ENCODE peak calls at places on chromosome 18, in five cellular contexts. F, I, Q, Z and M are unnamed samples.

GRCh38 chr18:79588636-79589481 is 90.7 kb upstream of the CTDP1 start:
- DNase-seq in F (peak; percentile 97), I (peak; percentile 64), Q (peak; percentile 84), Z (no peak), M (no peak)

GRCh38 chr18:20971886-20972267 is 139.7 kb downstream of the ROCK1 start:
- DNase-seq in F (peak; percentile 25), I (no peak), Q (no peak), Z (peak; percentile 31), M (no peak)

GRCh38 chr18:70289351-70290330 is 796 bp downstream of the SOCS6 start:
- DNase-seq in F (peak; percentile 42), I (peak; percentile 67), Q (peak; percentile 40), Z (peak; percentile 58), M (peak; percentile 20)

GRCh38 chr18:59517446-59518171 is 158.5 kb upstream of the LMAN1 start:
- DNase-seq in F (no peak), I (peak; percentile 50), Q (no peak), Z (peak; percentile 61), M (no peak)

GRCh38 chr18:53004798-53005197 is 664.8 kb downstream of the DCC start:
- DNase-seq in F (no peak), I (no peak), Q (no peak), Z (no peak), M (no peak)

GRCh38 chr18:26495267-26495666 is 53.1 kb downstream of the KCTD1 start:
- DNase-seq in F (peak; percentile 57), I (no peak), Q (no peak), Z (no peak), M (no peak)

GRCh38 chr18:55319517-55319905 is 268.5 kb downstream of the TCF4 start:
- DNase-seq in F (peak; percentile 83), I (no peak), Q (no peak), Z (no peak), M (no peak)

GRCh38 chr18:57576316-57576715 is 10.2 kb downstream of the FECH start:
- DNase-seq in F (no peak), I (no peak), Q (no peak), Z (no peak), M (no peak)

GRCh38 chr18:46859855-46860254 is 57.5 kb downstream of the PIAS2 start:
- DNase-seq in F (peak; percentile 15), I (no peak), Q (no peak), Z (no peak), M (no peak)

GRCh38 chr18:10661333-10661732 is 135.5 kb downstream of the NAPG start:
- DNase-seq in F (peak; percentile 8), I (no peak), Q (no peak), Z (no peak), M (no peak)

GRCh38 chr18:46488472-46489213 is 168.4 kb downstream of the LOXHD1 start:
- DNase-seq in F (no peak), I (no peak), Q (no peak), Z (no peak), M (no peak)

GRCh38 chr18:35511833-35512232 is 14.1 kb upstream of the INO80C start:
- DNase-seq in F (no peak), I (no peak), Q (no peak), Z (no peak), M (no peak)

GRCh38 chr18:13112982-13113381 is 105.6 kb upstream of the LDLRAD4 start:
- DNase-seq in F (peak; percentile 54), I (no peak), Q (peak; percentile 77), Z (peak; percentile 75), M (no peak)

GRCh38 chr18:80109676-80110078 is 615 bp downstream of the ADNP2 start:
- DNase-seq in F (peak; percentile 27), I (peak; percentile 63), Q (peak; percentile 37), Z (peak; percentile 57), M (peak; percentile 43)

GRCh38 chr18:36887864-36888263 is 58.9 kb downstream of the KIAA1328 start:
- DNase-seq in F (no peak), I (no peak), Q (no peak), Z (no peak), M (no peak)

GRCh38 chr18:22453337-22453736 is 35.6 kb upstream of the CTAGE1 start:
- DNase-seq in F (no peak), I (no peak), Q (no peak), Z (no peak), M (no peak)

GRCh38 chr18:50203801-50204604 is 9.1 kb upstream of the MYO5B start:
- DNase-seq in F (peak; percentile 11), I (peak; percentile 70), Q (peak; percentile 14), Z (peak; percentile 64), M (no peak)

GRCh38 chr18:47772374-47773248 is 157.8 kb downstream of the SMAD2 start:
- DNase-seq in F (peak; percentile 60), I (peak; percentile 69), Q (peak; percentile 56), Z (peak; percentile 84), M (peak; percentile 42)

GRCh38 chr18:21004721-21005120 is 106.9 kb downstream of the ROCK1 start:
- DNase-seq in F (peak; percentile 96), I (no peak), Q (no peak), Z (no peak), M (no peak)

DNA sequence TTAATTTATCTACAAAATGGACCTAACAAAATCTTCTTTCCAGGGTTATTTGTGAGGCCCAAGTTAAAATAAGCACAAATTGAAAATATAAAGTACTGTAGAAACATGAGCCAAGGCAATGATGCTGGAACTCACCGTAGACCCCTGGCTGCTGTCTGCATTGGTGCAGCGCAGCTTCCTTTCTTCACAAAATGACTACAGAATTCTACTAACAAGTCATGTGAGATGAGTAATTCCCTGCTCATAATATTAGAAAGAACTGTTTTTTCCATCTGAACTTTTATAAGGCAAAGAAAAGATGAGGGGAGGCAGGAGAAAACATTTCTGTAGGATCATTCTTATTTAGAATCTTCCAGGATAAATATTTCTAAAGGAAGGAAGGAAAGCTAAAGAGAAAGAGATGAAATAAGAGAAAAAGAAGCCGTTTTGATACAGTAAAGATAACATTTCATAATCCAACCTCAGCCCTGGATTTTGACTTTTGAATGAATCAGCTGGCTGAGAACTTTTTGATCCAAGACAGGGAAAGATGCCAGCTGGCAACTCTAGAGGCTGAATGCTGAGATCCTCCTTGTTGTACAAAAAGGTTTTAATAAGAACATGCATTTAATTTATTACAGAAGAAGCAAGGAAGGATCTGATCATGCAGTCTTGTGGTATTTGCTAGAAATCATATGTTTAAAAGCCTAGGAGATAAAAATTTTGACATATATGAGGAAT is 183.9 kb upstream of the KLHL14 start:
- DNase-seq in F (peak; percentile 7), I (no peak), Q (no peak), Z (no peak), M (no peak)
- TF ChIP-seq CTCF in F (peak; percentile 10), I (no peak), Q (no peak), Z (no peak), M (no peak)

DNA sequence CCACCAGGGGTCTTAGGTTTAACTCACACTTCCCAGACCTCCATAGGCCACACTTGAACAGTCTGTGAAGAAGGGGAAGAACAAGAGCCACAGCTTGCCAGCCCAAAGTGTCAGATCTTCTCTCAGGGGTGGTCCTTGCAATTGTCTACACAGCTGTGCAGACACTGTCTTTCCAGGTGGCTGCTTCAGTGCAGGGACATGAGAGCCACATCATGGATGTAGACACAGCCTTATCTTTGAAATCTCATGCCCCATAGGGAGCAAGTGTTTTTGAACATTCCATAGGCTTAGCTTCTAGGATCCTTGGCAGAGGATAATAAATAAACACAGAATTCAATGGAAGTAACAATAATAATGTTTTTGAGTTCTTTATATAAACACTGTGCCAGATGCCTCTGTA is 6.7 kb downstream of the ZNF407 start:
- DNase-seq in F (no peak), I (no peak), Q (no peak), Z (no peak), M (no peak)
- TF ChIP-seq CTCF in F (no peak), I (no peak), Q (no peak), Z (no peak), M (no peak)

GRCh38 chr18:51537487-51537886 is 340.0 kb upstream of the MEX3C start:
- DNase-seq in F (no peak), I (peak; percentile 40), Q (peak; percentile 17), Z (peak; percentile 28), M (no peak)
- TF ChIP-seq CTCF in F (no peak), I (no peak), Q (peak; percentile 60), Z (no peak), M (no peak)

GRCh38 chr18:904135-905090 is at the start of gene ADCYAP1:
- DNase-seq in F (peak; percentile 9), I (peak; percentile 41), Q (no peak), Z (peak; percentile 43), M (no peak)
- TF ChIP-seq CTCF in F (peak; percentile 11), I (no peak), Q (no peak), Z (no peak), M (no peak)